ENCODE peak calls at places on chromosomes 12 and 14, in nine cellular contexts. One of them, this sample, is unnamed. For H3K4me1, the result is how much of the 10 kb centered on the place peaks cover.

GRCh38 chr12:116432321-116432750 is 126.8 kb upstream of the MAP1LC3B2 start:
- DNase-seq in left ventricle myocardium inferior: no peak
- DNase-seq in GM12878: no peak
- DNase-seq in heart right ventricle: no peak
- DNase-seq in A673: no peak
- DNase-seq in uterus: peak
- DNase-seq in mesendoderm: peak
- DNase-seq in A549: no peak
- DNase-seq in Karpas-422: no peak
- DNase-seq in this sample: peak

GRCh38 chr14:88955470-88955869 is 131.0 kb downstream of the TTC8 start:
- DNase-seq in left ventricle myocardium inferior: no peak
- DNase-seq in GM12878: no peak
- DNase-seq in heart right ventricle: no peak
- DNase-seq in A673: no peak
- DNase-seq in uterus: no peak
- DNase-seq in mesendoderm: peak
- DNase-seq in A549: no peak
- DNase-seq in Karpas-422: no peak
- DNase-seq in this sample: peak

GRCh38 chr12:51771008-51771407 is 77.5 kb downstream of the FIGNL2 start:
- DNase-seq in left ventricle myocardium inferior: no peak
- DNase-seq in GM12878: no peak
- DNase-seq in heart right ventricle: no peak
- DNase-seq in A673: no peak
- DNase-seq in uterus: no peak
- DNase-seq in mesendoderm: no peak
- DNase-seq in A549: no peak
- DNase-seq in Karpas-422: no peak
- DNase-seq in this sample: no peak

GRCh38 chr12:107379852-107380567 is 286.7 kb upstream of the CRY1 start:
- DNase-seq in left ventricle myocardium inferior: no peak
- DNase-seq in GM12878: no peak
- DNase-seq in heart right ventricle: no peak
- DNase-seq in A673: peak
- DNase-seq in uterus: no peak
- DNase-seq in mesendoderm: no peak
- DNase-seq in A549: peak
- DNase-seq in Karpas-422: no peak
- DNase-seq in this sample: no peak

GRCh38 chr14:22981090-22982012 is 1.0 kb downstream of the AJUBA start:
- DNase-seq in left ventricle myocardium inferior: no peak
- DNase-seq in GM12878: no peak
- DNase-seq in heart right ventricle: peak
- DNase-seq in A673: no peak
- DNase-seq in uterus: no peak
- DNase-seq in mesendoderm: peak
- DNase-seq in A549: peak
- DNase-seq in Karpas-422: no peak
- DNase-seq in this sample: peak

GRCh38 chr14:100239200-100239839 is 376 bp downstream of the YY1 start:
- DNase-seq in left ventricle myocardium inferior: peak
- DNase-seq in GM12878: no peak
- DNase-seq in heart right ventricle: peak
- DNase-seq in A673: no peak
- DNase-seq in uterus: peak
- DNase-seq in mesendoderm: no peak
- DNase-seq in A549: no peak
- DNase-seq in Karpas-422: peak
- DNase-seq in this sample: no peak

GRCh38 chr12:45685680-45686079 is 43.8 kb upstream of the ARID2 start:
- DNase-seq in left ventricle myocardium inferior: no peak
- DNase-seq in GM12878: no peak
- DNase-seq in heart right ventricle: no peak
- DNase-seq in A673: no peak
- DNase-seq in uterus: no peak
- DNase-seq in mesendoderm: no peak
- DNase-seq in A549: no peak
- DNase-seq in Karpas-422: no peak
- DNase-seq in this sample: no peak

GRCh38 chr12:130933269-130933995 is 20.3 kb upstream of the ADGRD1 start:
- DNase-seq in left ventricle myocardium inferior: no peak
- DNase-seq in GM12878: no peak
- DNase-seq in heart right ventricle: peak
- DNase-seq in A673: peak
- DNase-seq in uterus: no peak
- DNase-seq in mesendoderm: no peak
- DNase-seq in A549: no peak
- DNase-seq in Karpas-422: no peak
- DNase-seq in this sample: no peak

GRCh38 chr14:106694638-106695393 is 1168.4 kb downstream of the TMEM121 start:
- DNase-seq in left ventricle myocardium inferior: peak
- DNase-seq in GM12878: no peak
- DNase-seq in heart right ventricle: peak
- DNase-seq in A673: peak
- DNase-seq in uterus: no peak
- DNase-seq in mesendoderm: no peak
- DNase-seq in A549: no peak
- DNase-seq in Karpas-422: no peak
- DNase-seq in this sample: no peak

GRCh38 chr12:44616385-44616784 is 259.7 kb downstream of the NELL2 start:
- DNase-seq in left ventricle myocardium inferior: no peak
- DNase-seq in GM12878: no peak
- DNase-seq in heart right ventricle: no peak
- DNase-seq in A673: no peak
- DNase-seq in uterus: no peak
- DNase-seq in mesendoderm: no peak
- DNase-seq in A549: no peak
- DNase-seq in Karpas-422: no peak
- DNase-seq in this sample: no peak

GRCh38 chr14:96852823-96853422 is 55.7 kb downstream of the VRK1 start:
- DNase-seq in left ventricle myocardium inferior: no peak
- DNase-seq in GM12878: peak
- DNase-seq in heart right ventricle: no peak
- DNase-seq in A673: peak
- DNase-seq in uterus: no peak
- DNase-seq in mesendoderm: peak
- DNase-seq in A549: peak
- DNase-seq in Karpas-422: peak
- DNase-seq in this sample: peak

DNA sequence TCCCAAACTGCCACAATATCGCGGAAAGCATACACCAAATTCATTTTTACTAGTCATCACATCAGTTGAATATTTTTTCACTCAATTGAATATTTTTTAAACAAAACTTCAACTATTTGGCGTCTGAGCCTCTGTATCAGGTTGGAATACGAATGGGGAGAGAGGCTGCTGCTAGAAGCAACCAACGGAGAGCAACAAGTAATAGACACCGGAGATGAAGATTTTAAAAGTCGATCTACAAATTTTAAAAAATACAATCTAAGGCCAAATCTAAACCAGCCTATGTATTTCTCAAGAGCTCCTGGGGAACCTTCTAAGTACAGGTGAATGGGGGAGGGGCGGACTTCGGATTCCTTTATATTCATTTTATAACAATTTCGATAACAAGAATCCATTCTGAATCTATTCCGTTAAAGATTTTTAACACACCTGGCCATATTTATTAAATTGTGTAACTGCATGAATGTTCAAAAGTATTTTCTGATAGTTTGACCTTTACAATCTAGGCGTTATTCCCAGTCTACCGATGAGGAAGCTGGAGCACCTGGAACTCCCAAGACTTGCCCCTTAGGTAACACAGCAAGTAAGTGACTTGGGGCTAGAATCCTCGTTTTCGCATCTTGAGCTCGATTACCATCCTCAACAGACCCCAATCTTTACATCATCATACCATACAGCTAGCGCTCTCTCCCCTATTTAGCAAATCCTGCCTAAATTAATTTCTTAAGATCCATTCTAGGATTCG is 1.2 kb downstream of the GNPNAT1 start:
- DNase-seq in left ventricle myocardium inferior: no peak
- DNase-seq in GM12878: no peak
- DNase-seq in heart right ventricle: no peak
- DNase-seq in A673: no peak
- DNase-seq in uterus: no peak
- DNase-seq in mesendoderm: peak
- DNase-seq in A549: no peak
- DNase-seq in Karpas-422: peak
- DNase-seq in this sample: peak
- H3K27ac ChIP-seq in left ventricle myocardium inferior: peak
- H3K27ac ChIP-seq in GM12878: peak
- H3K27ac ChIP-seq in heart right ventricle: peak
- H3K27ac ChIP-seq in A673: peak
- H3K27ac ChIP-seq in uterus: no peak
- H3K27ac ChIP-seq in mesendoderm: no peak
- H3K27ac ChIP-seq in A549: peak
- H3K27ac ChIP-seq in Karpas-422: no peak
- H3K27ac ChIP-seq in this sample: no peak

GRCh38 chr14:91364524-91365270 is 52.9 kb downstream of the CCDC88C start:
- DNase-seq in left ventricle myocardium inferior: no peak
- DNase-seq in GM12878: no peak
- DNase-seq in heart right ventricle: no peak
- DNase-seq in A673: no peak
- DNase-seq in uterus: no peak
- DNase-seq in mesendoderm: no peak
- DNase-seq in A549: no peak
- DNase-seq in Karpas-422: no peak
- DNase-seq in this sample: no peak
- H3K4me1 ChIP-seq in left ventricle myocardium inferior: under half
- H3K4me1 ChIP-seq in GM12878: half or more
- H3K4me1 ChIP-seq in heart right ventricle: under half
- H3K4me1 ChIP-seq in A673: half or more
- H3K4me1 ChIP-seq in uterus: under half
- H3K4me1 ChIP-seq in mesendoderm: under half
- H3K4me1 ChIP-seq in A549: under half
- H3K4me1 ChIP-seq in Karpas-422: half or more
- H3K4me1 ChIP-seq in this sample: under half

GRCh38 chr14:81429028-81429427 is 28.9 kb upstream of the STON2 start:
- DNase-seq in left ventricle myocardium inferior: no peak
- DNase-seq in GM12878: no peak
- DNase-seq in heart right ventricle: no peak
- DNase-seq in A673: no peak
- DNase-seq in uterus: no peak
- DNase-seq in mesendoderm: no peak
- DNase-seq in A549: no peak
- DNase-seq in Karpas-422: no peak
- DNase-seq in this sample: no peak
- H3K27ac ChIP-seq in left ventricle myocardium inferior: no peak
- H3K27ac ChIP-seq in GM12878: no peak
- H3K27ac ChIP-seq in heart right ventricle: no peak
- H3K27ac ChIP-seq in A673: no peak
- H3K27ac ChIP-seq in uterus: no peak
- H3K27ac ChIP-seq in mesendoderm: no peak
- H3K27ac ChIP-seq in A549: no peak
- H3K27ac ChIP-seq in Karpas-422: no peak
- H3K27ac ChIP-seq in this sample: no peak

GRCh38 chr12:56161677-56162351 is 3.7 kb downstream of the MYL6 start:
- DNase-seq in left ventricle myocardium inferior: no peak
- DNase-seq in GM12878: no peak
- DNase-seq in heart right ventricle: no peak
- DNase-seq in A673: no peak
- DNase-seq in uterus: no peak
- DNase-seq in mesendoderm: peak
- DNase-seq in A549: no peak
- DNase-seq in Karpas-422: no peak
- DNase-seq in this sample: no peak

GRCh38 chr12:56163533-56164344 is 5.6 kb downstream of the MYL6 start:
- DNase-seq in left ventricle myocardium inferior: no peak
- DNase-seq in GM12878: no peak
- DNase-seq in heart right ventricle: no peak
- DNase-seq in A673: no peak
- DNase-seq in uterus: no peak
- DNase-seq in mesendoderm: no peak
- DNase-seq in A549: no peak
- DNase-seq in Karpas-422: no peak
- DNase-seq in this sample: no peak

GRCh38 chr12:56160894-56161667 is 2.9 kb downstream of the MYL6 start:
- DNase-seq in left ventricle myocardium inferior: no peak
- DNase-seq in GM12878: no peak
- DNase-seq in heart right ventricle: no peak
- DNase-seq in A673: no peak
- DNase-seq in uterus: no peak
- DNase-seq in mesendoderm: peak
- DNase-seq in A549: no peak
- DNase-seq in Karpas-422: no peak
- DNase-seq in this sample: no peak

GRCh38 chr12:56164345-56164729 is 6.2 kb downstream of the MYL6 start:
- DNase-seq in left ventricle myocardium inferior: no peak
- DNase-seq in GM12878: no peak
- DNase-seq in heart right ventricle: no peak
- DNase-seq in A673: no peak
- DNase-seq in uterus: no peak
- DNase-seq in mesendoderm: no peak
- DNase-seq in A549: no peak
- DNase-seq in Karpas-422: no peak
- DNase-seq in this sample: no peak

DNA sequence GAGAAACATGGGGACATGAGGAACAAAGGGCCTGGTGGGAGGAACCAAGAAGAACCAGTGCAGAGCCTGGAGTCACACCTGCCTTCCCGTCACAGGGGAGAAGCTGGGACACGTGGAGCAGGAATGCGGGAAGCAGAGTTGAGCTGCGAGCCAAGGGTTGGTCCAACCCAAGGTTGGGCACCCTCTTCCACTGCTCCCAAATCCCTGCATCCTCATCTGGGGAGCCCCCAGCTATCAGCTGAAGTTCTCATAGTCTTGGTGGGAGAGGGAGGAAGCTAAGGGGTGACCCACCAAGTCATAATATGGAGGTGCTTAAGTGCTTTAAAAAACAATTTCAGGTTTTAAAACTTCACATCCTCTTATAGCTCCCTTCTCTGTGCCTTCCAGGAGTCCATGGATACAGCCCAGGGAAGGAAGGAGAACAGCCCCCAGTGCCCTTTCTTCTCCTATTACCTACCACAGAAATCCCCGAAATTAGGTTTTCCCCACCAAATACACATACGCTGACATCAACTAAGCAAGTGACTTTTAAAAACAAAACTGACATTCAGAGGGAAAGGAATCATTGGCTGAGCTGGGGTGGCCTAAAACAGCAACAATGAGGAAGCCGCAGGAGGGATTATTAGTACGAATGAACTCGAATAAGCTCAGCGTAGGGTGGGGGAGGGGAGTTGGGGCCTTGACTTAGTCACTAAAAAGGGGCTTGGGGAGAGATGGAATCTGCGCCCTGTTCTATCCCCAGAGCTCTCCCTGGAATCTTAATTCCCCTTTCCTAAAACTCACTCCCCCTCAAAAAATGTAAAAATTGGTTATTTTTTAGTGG is 4.5 kb downstream of the MYL6 start:
- DNase-seq in left ventricle myocardium inferior: no peak
- DNase-seq in GM12878: no peak
- DNase-seq in heart right ventricle: no peak
- DNase-seq in A673: peak
- DNase-seq in uterus: no peak
- DNase-seq in mesendoderm: peak
- DNase-seq in A549: no peak
- DNase-seq in Karpas-422: no peak
- DNase-seq in this sample: no peak
- H3K4me1 ChIP-seq in left ventricle myocardium inferior: half or more
- H3K4me1 ChIP-seq in GM12878: under half
- H3K4me1 ChIP-seq in heart right ventricle: under half
- H3K4me1 ChIP-seq in A673: under half
- H3K4me1 ChIP-seq in uterus: under half
- H3K4me1 ChIP-seq in mesendoderm: under half
- H3K4me1 ChIP-seq in A549: under half
- H3K4me1 ChIP-seq in Karpas-422: under half
- H3K4me1 ChIP-seq in this sample: under half